ENCODE peak calls at places on chromosomes 2 and 18, in nine cellular contexts. V is brain microvascular endothelial cell; S is amniotic stem cell; D is SK-N-SH; N is naive thymus-derived CD4-positive, alpha-beta T cell; W is left ventricle myocardium inferior; J is NCI-H69; X is HepG2; Y is WERI-Rb-1. G is an unnamed sample.
A peak's percentile ranks its signal among the peaks of the same experiment; 100 is the strongest.

GRCh38 chr2:234754126-234754525 is 197.7 kb upstream of the SH3BP4 start:
- DNase-seq in V (peak; percentile 22), S (no peak), D (no peak), N (no peak), W (no peak), J (no peak), X (no peak), Y (no peak), G (no peak)

GRCh38 chr2:102166189-102166845 is 20.5 kb upstream of the IL1RL2 start:
- DNase-seq in V (peak; percentile 57), S (peak; percentile 56), D (no peak), N (no peak), W (no peak), J (no peak), X (peak; percentile 67), Y (no peak), G (no peak)

GRCh38 chr18:44803019-44803650 is 122.4 kb downstream of the SETBP1 start:
- DNase-seq in V (peak; percentile 85), S (no peak), D (no peak), N (no peak), W (peak; percentile 24), J (peak; percentile 96), X (peak; percentile 15), Y (no peak), G (no peak)

GRCh38 chr2:233462202-233462785 is 104.3 kb downstream of the USP40 start:
- DNase-seq in V (no peak), S (no peak), D (no peak), N (no peak), W (no peak), J (no peak), X (no peak), Y (no peak), G (peak; percentile 7)

GRCh38 chr2:60552851-60553495 is 481 bp downstream of the BCL11A start:
- DNase-seq in V (no peak), S (no peak), D (no peak), N (no peak), W (no peak), J (no peak), X (no peak), Y (no peak), G (no peak)

GRCh38 chr2:101580528-101580927 is 105.6 kb upstream of the RFX8 start:
- DNase-seq in V (no peak), S (no peak), D (no peak), N (no peak), W (no peak), J (no peak), X (no peak), Y (no peak), G (no peak)

GRCh38 chr2:27509326-27509725 is 12.7 kb downstream of the GCKR start:
- DNase-seq in V (no peak), S (no peak), D (no peak), N (no peak), W (no peak), J (no peak), X (no peak), Y (no peak), G (no peak)

GRCh38 chr2:233654501-233654900 is 17.2 kb upstream of the UGT1A9 start:
- DNase-seq in V (no peak), S (no peak), D (no peak), N (no peak), W (no peak), J (no peak), X (no peak), Y (no peak), G (no peak)

GRCh38 chr2:55112229-55113016 is 62.2 kb upstream of the RTN4 start:
- DNase-seq in V (peak; percentile 69), S (no peak), D (no peak), N (no peak), W (peak; percentile 86), J (peak; percentile 46), X (peak; percentile 44), Y (peak; percentile 34), G (peak; percentile 53)

GRCh38 chr18:24940416-24940815 is 411.6 kb downstream of the ZNF521 start:
- DNase-seq in V (no peak), S (no peak), D (no peak), N (no peak), W (no peak), J (no peak), X (no peak), Y (no peak), G (no peak)

GRCh38 chr2:179376881-179377280 is 112.2 kb upstream of the SESTD1 start:
- DNase-seq in V (peak; percentile 25), S (no peak), D (no peak), N (no peak), W (no peak), J (no peak), X (no peak), Y (no peak), G (no peak)

G was measured in BE2C.